ENCODE peak calls at places on chromosomes 2 and 18, in four cellular contexts. One of them, this sample, is unnamed.

GRCh38 chr2:44543773-44544725 is 182.3 kb downstream of the CAMKMT start:
- DNase-seq in body of pancreas: no peak
- DNase-seq in CD4-positive, alpha-beta T cell: no peak
- DNase-seq in stimulated activated CD4-positive, alpha-beta T cell treated with anti-CD3 and anti-CD28 coated beads, Interleukin-12 subunit alpha, Interleukin-12 subunit beta, amount 100 ng/mL, for 24 hours: no peak
- DNase-seq in this sample: no peak

GRCh38 chr18:34153711-34154110 is 71.0 kb downstream of the NOL4 start:
- DNase-seq in body of pancreas: peak
- DNase-seq in CD4-positive, alpha-beta T cell: no peak
- DNase-seq in stimulated activated CD4-positive, alpha-beta T cell treated with anti-CD3 and anti-CD28 coated beads, Interleukin-12 subunit alpha, Interleukin-12 subunit beta, amount 100 ng/mL, for 24 hours: no peak
- DNase-seq in this sample: no peak

GRCh38 chr18:76482971-76483691 is 11.9 kb downstream of the ZNF516 start:
- DNase-seq in body of pancreas: no peak
- DNase-seq in CD4-positive, alpha-beta T cell: no peak
- DNase-seq in stimulated activated CD4-positive, alpha-beta T cell treated with anti-CD3 and anti-CD28 coated beads, Interleukin-12 subunit alpha, Interleukin-12 subunit beta, amount 100 ng/mL, for 24 hours: no peak
- DNase-seq in this sample: no peak

GRCh38 chr2:75525434-75526308 is 35.1 kb downstream of the EVA1A start:
- DNase-seq in body of pancreas: no peak
- DNase-seq in CD4-positive, alpha-beta T cell: no peak
- DNase-seq in stimulated activated CD4-positive, alpha-beta T cell treated with anti-CD3 and anti-CD28 coated beads, Interleukin-12 subunit alpha, Interleukin-12 subunit beta, amount 100 ng/mL, for 24 hours: no peak
- DNase-seq in this sample: no peak

GRCh38 chr2:16614314-16614860 is 51.2 kb downstream of the CYRIA start:
- DNase-seq in body of pancreas: no peak
- DNase-seq in CD4-positive, alpha-beta T cell: no peak
- DNase-seq in stimulated activated CD4-positive, alpha-beta T cell treated with anti-CD3 and anti-CD28 coated beads, Interleukin-12 subunit alpha, Interleukin-12 subunit beta, amount 100 ng/mL, for 24 hours: no peak
- DNase-seq in this sample: no peak

GRCh38 chr2:199019898-199020507 is 437.7 kb downstream of the SATB2 start:
- DNase-seq in body of pancreas: no peak
- DNase-seq in CD4-positive, alpha-beta T cell: no peak
- DNase-seq in stimulated activated CD4-positive, alpha-beta T cell treated with anti-CD3 and anti-CD28 coated beads, Interleukin-12 subunit alpha, Interleukin-12 subunit beta, amount 100 ng/mL, for 24 hours: no peak
- DNase-seq in this sample: no peak

GRCh38 chr2:238856713-238857567 is 9.1 kb downstream of the TWIST2 start:
- DNase-seq in body of pancreas: no peak
- DNase-seq in CD4-positive, alpha-beta T cell: no peak
- DNase-seq in stimulated activated CD4-positive, alpha-beta T cell treated with anti-CD3 and anti-CD28 coated beads, Interleukin-12 subunit alpha, Interleukin-12 subunit beta, amount 100 ng/mL, for 24 hours: no peak
- DNase-seq in this sample: no peak

GRCh38 chr18:2881490-2882195 is 34.8 kb downstream of the EMILIN2 start:
- DNase-seq in body of pancreas: peak
- DNase-seq in CD4-positive, alpha-beta T cell: no peak
- DNase-seq in stimulated activated CD4-positive, alpha-beta T cell treated with anti-CD3 and anti-CD28 coated beads, Interleukin-12 subunit alpha, Interleukin-12 subunit beta, amount 100 ng/mL, for 24 hours: no peak
- DNase-seq in this sample: no peak

GRCh38 chr2:136116111-136116812 is 1.7 kb downstream of the CXCR4 start:
- DNase-seq in body of pancreas: peak
- DNase-seq in CD4-positive, alpha-beta T cell: peak
- DNase-seq in stimulated activated CD4-positive, alpha-beta T cell treated with anti-CD3 and anti-CD28 coated beads, Interleukin-12 subunit alpha, Interleukin-12 subunit beta, amount 100 ng/mL, for 24 hours: no peak
- DNase-seq in this sample: peak

GRCh38 chr2:127104881-127105655 is 1.9 kb downstream of the BIN1 start:
- DNase-seq in body of pancreas: no peak
- DNase-seq in CD4-positive, alpha-beta T cell: no peak
- DNase-seq in stimulated activated CD4-positive, alpha-beta T cell treated with anti-CD3 and anti-CD28 coated beads, Interleukin-12 subunit alpha, Interleukin-12 subunit beta, amount 100 ng/mL, for 24 hours: no peak
- DNase-seq in this sample: no peak

GRCh38 chr2:102245266-102246151 is 58.7 kb downstream of the IL1RL2 start:
- DNase-seq in body of pancreas: no peak
- DNase-seq in CD4-positive, alpha-beta T cell: no peak
- DNase-seq in stimulated activated CD4-positive, alpha-beta T cell treated with anti-CD3 and anti-CD28 coated beads, Interleukin-12 subunit alpha, Interleukin-12 subunit beta, amount 100 ng/mL, for 24 hours: no peak
- DNase-seq in this sample: no peak

GRCh38 chr2:188399159-188399558 is 107.5 kb downstream of the GULP1 start:
- DNase-seq in body of pancreas: no peak
- DNase-seq in CD4-positive, alpha-beta T cell: no peak
- DNase-seq in stimulated activated CD4-positive, alpha-beta T cell treated with anti-CD3 and anti-CD28 coated beads, Interleukin-12 subunit alpha, Interleukin-12 subunit beta, amount 100 ng/mL, for 24 hours: no peak
- DNase-seq in this sample: no peak

GRCh38 chr2:240646061-240646899 is 21.0 kb downstream of the GPR35 start:
- DNase-seq in body of pancreas: no peak
- DNase-seq in CD4-positive, alpha-beta T cell: peak
- DNase-seq in stimulated activated CD4-positive, alpha-beta T cell treated with anti-CD3 and anti-CD28 coated beads, Interleukin-12 subunit alpha, Interleukin-12 subunit beta, amount 100 ng/mL, for 24 hours: no peak
- DNase-seq in this sample: peak

GRCh38 chr18:59005266-59005665 is 134.4 kb upstream of the SEC11C start:
- DNase-seq in body of pancreas: peak
- DNase-seq in CD4-positive, alpha-beta T cell: no peak
- DNase-seq in stimulated activated CD4-positive, alpha-beta T cell treated with anti-CD3 and anti-CD28 coated beads, Interleukin-12 subunit alpha, Interleukin-12 subunit beta, amount 100 ng/mL, for 24 hours: no peak
- DNase-seq in this sample: no peak

GRCh38 chr18:74496508-74497307 is 545 bp downstream of the CNDP2 start:
- DNase-seq in body of pancreas: peak
- DNase-seq in CD4-positive, alpha-beta T cell: peak
- DNase-seq in stimulated activated CD4-positive, alpha-beta T cell treated with anti-CD3 and anti-CD28 coated beads, Interleukin-12 subunit alpha, Interleukin-12 subunit beta, amount 100 ng/mL, for 24 hours: peak
- DNase-seq in this sample: no peak

GRCh38 chr2:649461-650342 is 27.5 kb downstream of the TMEM18 start:
- DNase-seq in body of pancreas: no peak
- DNase-seq in CD4-positive, alpha-beta T cell: no peak
- DNase-seq in stimulated activated CD4-positive, alpha-beta T cell treated with anti-CD3 and anti-CD28 coated beads, Interleukin-12 subunit alpha, Interleukin-12 subunit beta, amount 100 ng/mL, for 24 hours: no peak
- DNase-seq in this sample: peak

GRCh38 chr2:178268435-178268834 is 74.1 kb downstream of the OSBPL6 start:
- DNase-seq in body of pancreas: no peak
- DNase-seq in CD4-positive, alpha-beta T cell: no peak
- DNase-seq in stimulated activated CD4-positive, alpha-beta T cell treated with anti-CD3 and anti-CD28 coated beads, Interleukin-12 subunit alpha, Interleukin-12 subunit beta, amount 100 ng/mL, for 24 hours: no peak
- DNase-seq in this sample: no peak

GRCh38 chr2:159202568-159203071 is 83.9 kb downstream of the WDSUB1 start:
- DNase-seq in body of pancreas: peak
- DNase-seq in CD4-positive, alpha-beta T cell: no peak
- DNase-seq in stimulated activated CD4-positive, alpha-beta T cell treated with anti-CD3 and anti-CD28 coated beads, Interleukin-12 subunit alpha, Interleukin-12 subunit beta, amount 100 ng/mL, for 24 hours: no peak
- DNase-seq in this sample: no peak

GRCh38 chr2:197950754-197951153 is 146.4 kb downstream of the PLCL1 start:
- DNase-seq in body of pancreas: no peak
- DNase-seq in CD4-positive, alpha-beta T cell: no peak
- DNase-seq in stimulated activated CD4-positive, alpha-beta T cell treated with anti-CD3 and anti-CD28 coated beads, Interleukin-12 subunit alpha, Interleukin-12 subunit beta, amount 100 ng/mL, for 24 hours: no peak
- DNase-seq in this sample: no peak

GRCh38 chr2:24304098-24304497 is 56.2 kb downstream of the ITSN2 start:
- DNase-seq in body of pancreas: peak
- DNase-seq in CD4-positive, alpha-beta T cell: no peak
- DNase-seq in stimulated activated CD4-positive, alpha-beta T cell treated with anti-CD3 and anti-CD28 coated beads, Interleukin-12 subunit alpha, Interleukin-12 subunit beta, amount 100 ng/mL, for 24 hours: no peak
- DNase-seq in this sample: no peak